ENCODE peak calls at places on chromosome 2, in four cellular contexts. H, U, Q and K are unnamed samples.
A peak's percentile ranks its signal among the peaks of the same experiment; 100 is the strongest.

GRCh38 chr2:43138441-43138840 is 88.0 kb downstream of the ZFP36L2 start:
- DNase-seq in H (no peak), U (no peak), Q (no peak), K (no peak)

GRCh38 chr2:131126436-131126835 is 21.3 kb downstream of the PLEKHB2 start:
- DNase-seq in H (no peak), U (no peak), Q (no peak), K (no peak)

GRCh38 chr2:29606105-29606871 is 315.1 kb downstream of the ALK start:
- DNase-seq in H (no peak), Q (no peak), U (no peak), K (peak; percentile 75)

GRCh38 chr2:216015722-216016464 is 2.5 kb upstream of the MREG start:
- DNase-seq in U (no peak), Q (no peak), H (no peak), K (no peak)

GRCh38 chr2:21228041-21228895 is 104.5 kb downstream of the TDRD15 start:
- DNase-seq in Q (no peak), H (no peak), U (no peak), K (no peak)

GRCh38 chr2:200405599-200406298 is 99.3 kb downstream of the SPATS2L start:
- DNase-seq in U (no peak), H (no peak), Q (no peak), K (peak; percentile 76)

GRCh38 chr2:85853499-85854165 is 35.2 kb downstream of the ST3GAL5 start:
- DNase-seq in Q (no peak), U (no peak), H (no peak), K (no peak)

GRCh38 chr2:18154259-18154658 is 275.8 kb downstream of the KCNS3 start:
- DNase-seq in Q (no peak), U (no peak), H (no peak), K (no peak)

GRCh38 chr2:136215449-136215848 is 97.5 kb upstream of the CXCR4 start:
- DNase-seq in H (no peak), Q (no peak), U (no peak), K (no peak)

GRCh38 chr2:69753659-69754350 is 11.9 kb downstream of the ANXA4 start:
- DNase-seq in U (no peak), Q (no peak), H (no peak), K (no peak)

GRCh38 chr2:69750246-69750645 is 8.3 kb downstream of the ANXA4 start:
- DNase-seq in U (no peak), H (no peak), Q (no peak), K (no peak)

GRCh38 chr2:69755862-69756467 is 14.0 kb downstream of the ANXA4 start:
- DNase-seq in H (no peak), Q (no peak), U (no peak), K (no peak)

GRCh38 chr2:69754633-69755032 is 12.7 kb downstream of the ANXA4 start:
- DNase-seq in H (no peak), U (no peak), Q (no peak), K (no peak)
- H3K27ac ChIP-seq in H (no peak overlapping the region), U (peak overlapping the region; percentile 75), Q (peak overlapping the region; percentile 80), K (no peak overlapping the region)

GRCh38 chr2:196266855-196267254 is 95.5 kb upstream of the STK17B start:
- DNase-seq in U (no peak), H (no peak), Q (no peak), K (no peak)

GRCh38 chr2:196266351-196266750 is 95.0 kb upstream of the STK17B start:
- DNase-seq in U (no peak), Q (no peak), H (no peak), K (no peak)

GRCh38 chr2:196271786-196272185 is 100.4 kb upstream of the STK17B start:
- DNase-seq in U (no peak), Q (no peak), H (no peak), K (no peak)

GRCh38 chr2:196268538-196269338 is 97.4 kb upstream of the STK17B start:
- DNase-seq in H (no peak), Q (no peak), U (no peak), K (peak; percentile 56)

DNA sequence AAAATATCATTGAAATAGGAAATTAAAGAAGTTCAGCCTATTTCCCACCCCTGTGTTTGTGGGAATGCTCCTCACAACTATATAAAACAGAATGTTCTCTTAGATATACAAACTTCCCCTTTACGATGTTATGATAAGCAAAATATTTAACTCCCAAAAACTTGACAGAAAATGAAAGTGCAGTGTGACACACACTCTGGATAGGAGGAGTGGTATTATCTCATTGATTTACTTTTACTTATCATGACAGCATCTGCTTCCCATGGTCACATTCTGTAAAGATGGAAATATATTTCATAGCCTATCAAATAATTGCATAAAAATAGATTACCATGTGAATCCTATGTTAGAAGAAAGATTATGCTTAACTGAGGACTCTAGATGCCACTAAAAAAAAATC is 96.6 kb upstream of the STK17B start:
- DNase-seq in U (no peak), H (no peak), Q (no peak), K (no peak)
- H3K27ac ChIP-seq in U (peak overlapping the region; percentile 35), H (no peak overlapping the region), Q (no peak overlapping the region), K (peak overlapping the region; percentile 55)

DNA sequence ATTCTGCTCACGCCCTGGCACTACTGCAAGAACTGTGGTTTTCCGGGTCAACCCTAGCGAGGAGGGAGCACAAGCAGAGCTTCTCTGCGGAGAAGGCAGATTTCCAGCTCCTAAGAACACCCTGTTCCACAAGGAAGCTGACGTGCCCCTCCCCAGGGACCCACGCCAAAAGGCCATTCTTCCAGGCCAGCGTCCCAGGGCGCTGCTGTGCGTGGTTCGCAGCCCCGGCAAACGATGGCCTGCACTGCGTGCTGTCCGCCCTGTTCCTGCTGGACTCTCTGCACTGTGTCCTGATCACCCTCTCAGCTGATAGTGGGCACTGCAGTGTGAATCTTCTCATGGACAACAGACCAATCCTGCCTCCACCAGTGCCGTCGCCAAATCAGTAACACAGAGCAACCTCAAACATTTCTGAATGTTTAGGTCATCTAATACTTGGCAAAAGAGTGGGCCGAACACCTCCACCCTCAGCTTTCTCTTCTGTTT is 49.1 kb downstream of the ADI1 start:
- DNase-seq in H (peak; percentile 30), Q (peak; percentile 88), U (peak; percentile 80), K (peak; percentile 57)
- H3K27ac ChIP-seq in H (peak overlapping the region; percentile 23), Q (peak overlapping the region; percentile 89), U (peak overlapping the region; percentile 88), K (peak overlapping the region; percentile 44)

GRCh38 chr2:57876313-57876712 is 170.3 kb upstream of the VRK2 start:
- DNase-seq in Q (no peak), H (no peak), U (no peak), K (no peak)

GRCh38 chr2:57880967-57881366 is 165.6 kb upstream of the VRK2 start:
- DNase-seq in Q (no peak), U (no peak), H (no peak), K (no peak)

GRCh38 chr2:57877811-57878572 is 168.6 kb upstream of the VRK2 start:
- DNase-seq in H (no peak), Q (no peak), U (no peak), K (no peak)

GRCh38 chr2:57880446-57880845 is 166.2 kb upstream of the VRK2 start:
- DNase-seq in U (no peak), H (no peak), Q (no peak), K (no peak)

DNA sequence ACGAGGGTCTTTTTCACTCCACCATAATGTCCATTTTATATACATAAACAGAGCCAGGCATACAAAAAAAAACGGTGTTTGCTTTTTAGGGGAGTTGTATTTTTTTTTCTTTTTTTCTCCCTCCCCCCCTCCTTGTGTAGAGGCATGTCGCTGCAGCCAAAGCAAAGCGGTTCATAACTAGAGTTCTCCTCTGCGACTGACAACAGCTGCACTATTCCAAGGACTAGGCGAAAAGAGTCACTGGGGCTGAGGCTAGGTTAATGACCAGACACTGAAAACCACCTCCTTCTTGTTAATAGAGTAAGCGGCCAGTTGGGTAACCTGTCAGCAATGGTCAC is 168.1 kb upstream of the VRK2 start:
- DNase-seq in U (no peak), Q (no peak), H (no peak), K (no peak)
- H3K27ac ChIP-seq in U (no peak overlapping the region), Q (peak overlapping the region; percentile 33), H (peak overlapping the region; percentile 75), K (no peak overlapping the region)